ENCODE peak calls at places on chromosomes 16 and 17, in nine cellular contexts. V is CD8-positive, alpha-beta memory T cell; W is aorta; P is HCT116; S is endothelial cell of umbilical vein; Q is stomach; U is CD8-positive, alpha-beta T cell; I is ovary; R is H9. F is an unnamed sample. For H3K27me3, the result is how much of the 10 kb centered on the place peaks cover.

GRCh38 chr16:50802000-50802399 is 60.1 kb downstream of the CYLD start:
- DNase-seq in V (no peak), W (no peak), P (no peak), S (no peak), Q (no peak), U (no peak), I (no peak), R (no peak), F (no peak)

GRCh38 chr17:62627219-62627903 is at the start of gene MRC2:
- DNase-seq in V (no peak), W (peak), P (peak), S (peak), Q (no peak), U (no peak), I (peak), R (peak), F (peak)

GRCh38 chr16:85690469-85691064 is 1.8 kb upstream of the GINS2 start:
- DNase-seq in V (no peak), W (no peak), P (no peak), S (no peak), Q (no peak), U (no peak), I (no peak), R (no peak), F (no peak)

GRCh38 chr17:50055055-50055425 is 870 bp upstream of the ITGA3 start:
- DNase-seq in V (peak), W (no peak), P (peak), S (peak), Q (peak), U (no peak), I (no peak), R (peak), F (no peak)

GRCh38 chr16:47732806-47733150 is 271.6 kb downstream of the PHKB start:
- DNase-seq in V (no peak), W (no peak), P (peak), S (peak), Q (no peak), U (no peak), I (no peak), R (peak), F (no peak)

GRCh38 chr17:82017612-82018151 is 5.0 kb downstream of the CENPX start:
- DNase-seq in V (no peak), W (no peak), P (no peak), S (no peak), Q (no peak), U (no peak), I (no peak), R (no peak), F (no peak)

GRCh38 chr16:12122202-12122601 is 145.7 kb downstream of the SNX29 start:
- DNase-seq in V (no peak), W (no peak), P (no peak), S (no peak), Q (no peak), U (no peak), I (peak), R (no peak), F (no peak)

GRCh38 chr16:85273293-85273692 is 161.0 kb upstream of the CIBAR2 start:
- DNase-seq in V (no peak), W (no peak), P (no peak), S (no peak), Q (no peak), U (no peak), I (no peak), R (no peak), F (no peak)

GRCh38 chr17:74296548-74296936 is 22.5 kb downstream of the DNAI2 start:
- DNase-seq in V (no peak), W (no peak), P (peak), S (peak), Q (peak), U (no peak), I (peak), R (peak), F (peak)

DNA sequence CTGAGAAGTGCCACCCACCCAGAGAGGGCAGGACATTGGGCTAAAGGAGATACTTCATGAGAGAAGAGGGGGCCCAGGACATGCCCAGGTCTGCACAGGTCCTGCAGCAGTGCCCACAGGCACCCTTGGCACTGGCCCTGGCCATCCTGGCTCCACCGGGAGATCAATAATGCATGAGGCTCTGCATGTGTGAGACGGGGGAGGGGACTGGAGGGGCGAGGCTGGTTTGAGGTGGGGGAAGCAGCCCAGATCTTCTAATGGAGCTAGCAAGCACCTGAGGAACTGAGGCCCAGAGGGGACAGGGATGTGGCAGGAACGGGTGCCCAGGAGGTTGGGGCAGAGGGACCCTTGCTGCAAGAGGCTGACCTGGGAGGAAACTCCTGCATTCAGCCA is 567 bp downstream of the OSBPL7 start:
- DNase-seq in V (no peak), W (no peak), P (no peak), S (no peak), Q (no peak), U (no peak), I (no peak), R (no peak), F (no peak)
- H3K27me3 ChIP-seq in V (under half), W (under half), P (under half), S (under half), Q (under half), U (under half), I (under half), R (under half), F (under half)

GRCh38 chr17:61407211-61407911 is 7.7 kb downstream of the TBX2 start:
- DNase-seq in V (no peak), W (peak), P (no peak), S (no peak), Q (no peak), U (no peak), I (no peak), R (peak), F (no peak)
- H3K27me3 ChIP-seq in V (half or more), W (under half), P (under half), S (half or more), Q (half or more), U (half or more), I (under half), R (half or more), F (under half)

GRCh38 chr17:48611681-48612455 is 1.1 kb upstream of the HOXB7 start:
- DNase-seq in V (no peak), W (no peak), P (no peak), S (peak), Q (no peak), U (no peak), I (no peak), R (peak), F (no peak)
- H3K27me3 ChIP-seq in V (half or more), W (under half), P (under half), S (under half), Q (half or more), U (half or more), I (under half), R (half or more), F (half or more)

GRCh38 chr16:1858189-1858588 is 13.8 kb downstream of the MEIOB start:
- DNase-seq in V (no peak), W (no peak), P (no peak), S (no peak), Q (no peak), U (no peak), I (no peak), R (no peak), F (no peak)

GRCh38 chr16:1859650-1860049 is 12.3 kb downstream of the MEIOB start:
- DNase-seq in V (no peak), W (no peak), P (no peak), S (no peak), Q (peak), U (no peak), I (no peak), R (peak), F (no peak)

GRCh38 chr16:1861730-1862129 is 10.2 kb downstream of the MEIOB start:
- DNase-seq in V (no peak), W (no peak), P (no peak), S (no peak), Q (no peak), U (no peak), I (no peak), R (no peak), F (no peak)

GRCh38 chr16:1862394-1862793 is 9.6 kb downstream of the MEIOB start:
- DNase-seq in V (no peak), W (peak), P (no peak), S (no peak), Q (no peak), U (no peak), I (no peak), R (no peak), F (no peak)

GRCh38 chr16:1857433-1858097 is 14.4 kb downstream of the MEIOB start:
- DNase-seq in V (no peak), W (no peak), P (no peak), S (no peak), Q (no peak), U (no peak), I (no peak), R (no peak), F (no peak)
- H3K27me3 ChIP-seq in V (under half), W (under half), P (under half), S (under half), Q (under half), U (under half), I (under half), R (under half), F (under half)